ENCODE peak calls at places on chromosomes 2 and 18, in ten cellular contexts. One of them, this sample, is unnamed.

GRCh38 chr18:44816028-44816427 is 135.3 kb downstream of the SETBP1 start:
- DNase-seq in uterus: no peak
- DNase-seq in K562: no peak
- DNase-seq in HL-60: no peak
- DNase-seq in AG10803: no peak
- DNase-seq in foreskin fibroblast: no peak
- DNase-seq in upper lobe of right lung: no peak
- DNase-seq in pancreas: no peak
- DNase-seq in lower leg skin: no peak
- DNase-seq in ovary: no peak
- DNase-seq in this sample: no peak

GRCh38 chr18:35624140-35624539 is 42.6 kb downstream of the GALNT1 start:
- DNase-seq in HL-60: no peak
- DNase-seq in ovary: no peak
- DNase-seq in upper lobe of right lung: no peak
- DNase-seq in K562: no peak
- DNase-seq in uterus: no peak
- DNase-seq in foreskin fibroblast: no peak
- DNase-seq in pancreas: no peak
- DNase-seq in AG10803: no peak
- DNase-seq in lower leg skin: no peak
- DNase-seq in this sample: no peak

GRCh38 chr2:203489531-203489930 is 45.6 kb downstream of the RAPH1 start:
- DNase-seq in foreskin fibroblast: no peak
- DNase-seq in HL-60: no peak
- DNase-seq in uterus: no peak
- DNase-seq in ovary: no peak
- DNase-seq in pancreas: no peak
- DNase-seq in K562: no peak
- DNase-seq in upper lobe of right lung: no peak
- DNase-seq in lower leg skin: no peak
- DNase-seq in AG10803: no peak
- DNase-seq in this sample: no peak

GRCh38 chr18:76491801-76492668 is 3.0 kb downstream of the ZNF516 start:
- DNase-seq in foreskin fibroblast: peak
- DNase-seq in lower leg skin: peak
- DNase-seq in ovary: no peak
- DNase-seq in K562: no peak
- DNase-seq in upper lobe of right lung: peak
- DNase-seq in HL-60: no peak
- DNase-seq in AG10803: no peak
- DNase-seq in pancreas: peak
- DNase-seq in uterus: peak
- DNase-seq in this sample: peak

GRCh38 chr2:48860391-48860790 is 104.9 kb upstream of the LHCGR start:
- DNase-seq in ovary: no peak
- DNase-seq in HL-60: no peak
- DNase-seq in upper lobe of right lung: no peak
- DNase-seq in lower leg skin: no peak
- DNase-seq in AG10803: no peak
- DNase-seq in foreskin fibroblast: no peak
- DNase-seq in pancreas: no peak
- DNase-seq in K562: no peak
- DNase-seq in uterus: no peak
- DNase-seq in this sample: peak

GRCh38 chr2:132595186-132595585 is 74.8 kb downstream of the LYPD1 start:
- DNase-seq in HL-60: no peak
- DNase-seq in pancreas: no peak
- DNase-seq in upper lobe of right lung: no peak
- DNase-seq in uterus: no peak
- DNase-seq in lower leg skin: no peak
- DNase-seq in ovary: no peak
- DNase-seq in K562: no peak
- DNase-seq in AG10803: no peak
- DNase-seq in foreskin fibroblast: no peak
- DNase-seq in this sample: no peak

GRCh38 chr18:79454034-79454735 is 58.5 kb downstream of the NFATC1 start:
- DNase-seq in upper lobe of right lung: no peak
- DNase-seq in ovary: no peak
- DNase-seq in K562: no peak
- DNase-seq in foreskin fibroblast: peak
- DNase-seq in lower leg skin: no peak
- DNase-seq in uterus: peak
- DNase-seq in HL-60: no peak
- DNase-seq in pancreas: no peak
- DNase-seq in AG10803: peak
- DNase-seq in this sample: no peak

GRCh38 chr2:26292646-26293045 is 47.9 kb downstream of the HADHB start:
- DNase-seq in foreskin fibroblast: peak
- DNase-seq in upper lobe of right lung: no peak
- DNase-seq in lower leg skin: no peak
- DNase-seq in AG10803: no peak
- DNase-seq in K562: no peak
- DNase-seq in ovary: no peak
- DNase-seq in pancreas: no peak
- DNase-seq in HL-60: no peak
- DNase-seq in uterus: peak
- DNase-seq in this sample: no peak

GRCh38 chr2:160390544-160391258 is 102.9 kb downstream of the RBMS1 start:
- DNase-seq in ovary: no peak
- DNase-seq in upper lobe of right lung: no peak
- DNase-seq in foreskin fibroblast: peak
- DNase-seq in uterus: no peak
- DNase-seq in pancreas: no peak
- DNase-seq in AG10803: peak
- DNase-seq in lower leg skin: no peak
- DNase-seq in HL-60: no peak
- DNase-seq in K562: no peak
- DNase-seq in this sample: no peak

GRCh38 chr2:239321596-239322413 is 79.0 kb downstream of the HDAC4 start:
- DNase-seq in K562: no peak
- DNase-seq in AG10803: no peak
- DNase-seq in foreskin fibroblast: no peak
- DNase-seq in ovary: no peak
- DNase-seq in lower leg skin: peak
- DNase-seq in pancreas: no peak
- DNase-seq in upper lobe of right lung: no peak
- DNase-seq in uterus: peak
- DNase-seq in HL-60: no peak
- DNase-seq in this sample: peak

GRCh38 chr18:23998811-23999210 is 15.7 kb upstream of the TTC39C start:
- DNase-seq in K562: no peak
- DNase-seq in uterus: no peak
- DNase-seq in HL-60: no peak
- DNase-seq in AG10803: no peak
- DNase-seq in foreskin fibroblast: peak
- DNase-seq in pancreas: no peak
- DNase-seq in upper lobe of right lung: no peak
- DNase-seq in lower leg skin: no peak
- DNase-seq in ovary: no peak
- DNase-seq in this sample: no peak

GRCh38 chr2:227510620-227510958 is 38.6 kb downstream of the AGFG1 start:
- DNase-seq in uterus: no peak
- DNase-seq in ovary: no peak
- DNase-seq in foreskin fibroblast: no peak
- DNase-seq in pancreas: no peak
- DNase-seq in lower leg skin: no peak
- DNase-seq in HL-60: no peak
- DNase-seq in upper lobe of right lung: no peak
- DNase-seq in AG10803: no peak
- DNase-seq in K562: no peak
- DNase-seq in this sample: no peak

GRCh38 chr18:23629444-23629946 is 33.2 kb downstream of the ANKRD29 start:
- DNase-seq in upper lobe of right lung: peak
- DNase-seq in foreskin fibroblast: no peak
- DNase-seq in K562: no peak
- DNase-seq in uterus: no peak
- DNase-seq in pancreas: no peak
- DNase-seq in ovary: no peak
- DNase-seq in HL-60: no peak
- DNase-seq in AG10803: no peak
- DNase-seq in lower leg skin: no peak
- DNase-seq in this sample: no peak

GRCh38 chr2:178193496-178193822 is 853 bp upstream of the OSBPL6 start:
- DNase-seq in uterus: no peak
- DNase-seq in AG10803: no peak
- DNase-seq in HL-60: no peak
- DNase-seq in K562: peak
- DNase-seq in pancreas: no peak
- DNase-seq in lower leg skin: no peak
- DNase-seq in foreskin fibroblast: no peak
- DNase-seq in ovary: no peak
- DNase-seq in upper lobe of right lung: no peak
- DNase-seq in this sample: no peak

GRCh38 chr2:178193823-178194599 is at the start of gene OSBPL6:
- DNase-seq in lower leg skin: peak
- DNase-seq in pancreas: peak
- DNase-seq in AG10803: peak
- DNase-seq in K562: peak
- DNase-seq in HL-60: peak
- DNase-seq in upper lobe of right lung: peak
- DNase-seq in foreskin fibroblast: peak
- DNase-seq in uterus: peak
- DNase-seq in ovary: peak
- DNase-seq in this sample: peak

GRCh38 chr2:178195390-178196166 is 1.3 kb downstream of the OSBPL6 start:
- DNase-seq in K562: no peak
- DNase-seq in upper lobe of right lung: no peak
- DNase-seq in foreskin fibroblast: no peak
- DNase-seq in uterus: no peak
- DNase-seq in ovary: no peak
- DNase-seq in AG10803: no peak
- DNase-seq in lower leg skin: no peak
- DNase-seq in pancreas: no peak
- DNase-seq in HL-60: no peak
- DNase-seq in this sample: peak

GRCh38 chr2:178197791-178198190 is 3.5 kb downstream of the OSBPL6 start:
- DNase-seq in foreskin fibroblast: no peak
- DNase-seq in upper lobe of right lung: no peak
- DNase-seq in HL-60: no peak
- DNase-seq in pancreas: no peak
- DNase-seq in K562: no peak
- DNase-seq in lower leg skin: no peak
- DNase-seq in uterus: no peak
- DNase-seq in AG10803: no peak
- DNase-seq in ovary: no peak
- DNase-seq in this sample: peak

GRCh38 chr2:178194600-178195389 is 483 bp downstream of the OSBPL6 start:
- DNase-seq in HL-60: no peak
- DNase-seq in upper lobe of right lung: peak
- DNase-seq in lower leg skin: peak
- DNase-seq in ovary: peak
- DNase-seq in K562: no peak
- DNase-seq in foreskin fibroblast: peak
- DNase-seq in AG10803: peak
- DNase-seq in pancreas: peak
- DNase-seq in uterus: peak
- DNase-seq in this sample: peak
- TF ChIP-seq CTCF in HL-60: no peak
- TF ChIP-seq CTCF in upper lobe of right lung: peak
- TF ChIP-seq CTCF in lower leg skin: no peak
- TF ChIP-seq CTCF in ovary: no peak
- TF ChIP-seq CTCF in K562: no peak
- TF ChIP-seq CTCF in foreskin fibroblast: no peak
- TF ChIP-seq CTCF in AG10803: no peak
- TF ChIP-seq CTCF in pancreas: no peak
- TF ChIP-seq CTCF in uterus: no peak
- TF ChIP-seq CTCF in this sample: no peak

DNA sequence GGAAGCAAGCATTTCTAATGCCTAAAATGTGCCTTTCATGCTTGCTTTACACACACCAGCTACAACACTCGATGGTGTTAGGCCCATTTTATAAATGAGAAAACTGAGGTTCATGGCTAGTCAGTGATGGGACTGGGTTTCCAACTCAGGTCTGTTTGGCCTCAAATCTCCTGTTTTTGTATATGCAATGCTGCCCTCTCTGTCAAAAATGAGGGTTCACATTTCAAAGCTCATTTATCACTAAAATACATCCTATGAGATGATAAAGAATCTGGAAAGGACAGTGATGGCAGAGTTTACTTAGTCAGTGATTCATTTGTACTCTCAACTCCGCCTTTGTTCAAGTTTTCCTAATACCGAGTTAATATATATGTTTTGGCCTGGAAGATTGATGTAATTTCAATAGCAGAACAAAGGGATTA is 92.3 kb downstream of the KCTD1 start:
- DNase-seq in uterus: no peak
- DNase-seq in AG10803: no peak
- DNase-seq in HL-60: no peak
- DNase-seq in upper lobe of right lung: no peak
- DNase-seq in ovary: no peak
- DNase-seq in foreskin fibroblast: peak
- DNase-seq in K562: no peak
- DNase-seq in lower leg skin: no peak
- DNase-seq in pancreas: no peak
- DNase-seq in this sample: no peak
- TF ChIP-seq CTCF in uterus: no peak
- TF ChIP-seq CTCF in AG10803: no peak
- TF ChIP-seq CTCF in HL-60: no peak
- TF ChIP-seq CTCF in upper lobe of right lung: no peak
- TF ChIP-seq CTCF in ovary: no peak
- TF ChIP-seq CTCF in foreskin fibroblast: no peak
- TF ChIP-seq CTCF in K562: peak
- TF ChIP-seq CTCF in lower leg skin: no peak
- TF ChIP-seq CTCF in pancreas: no peak
- TF ChIP-seq CTCF in this sample: peak

GRCh38 chr2:196808281-196808680 is 874 bp downstream of the C2orf66 start:
- DNase-seq in uterus: no peak
- DNase-seq in HL-60: no peak
- DNase-seq in AG10803: no peak
- DNase-seq in upper lobe of right lung: no peak
- DNase-seq in foreskin fibroblast: no peak
- DNase-seq in pancreas: no peak
- DNase-seq in ovary: no peak
- DNase-seq in K562: no peak
- DNase-seq in lower leg skin: no peak
- DNase-seq in this sample: no peak
- TF ChIP-seq CTCF in uterus: no peak
- TF ChIP-seq CTCF in HL-60: no peak
- TF ChIP-seq CTCF in AG10803: no peak
- TF ChIP-seq CTCF in upper lobe of right lung: no peak
- TF ChIP-seq CTCF in foreskin fibroblast: no peak
- TF ChIP-seq CTCF in pancreas: no peak
- TF ChIP-seq CTCF in ovary: no peak
- TF ChIP-seq CTCF in K562: peak
- TF ChIP-seq CTCF in lower leg skin: no peak
- TF ChIP-seq CTCF in this sample: no peak

DNA sequence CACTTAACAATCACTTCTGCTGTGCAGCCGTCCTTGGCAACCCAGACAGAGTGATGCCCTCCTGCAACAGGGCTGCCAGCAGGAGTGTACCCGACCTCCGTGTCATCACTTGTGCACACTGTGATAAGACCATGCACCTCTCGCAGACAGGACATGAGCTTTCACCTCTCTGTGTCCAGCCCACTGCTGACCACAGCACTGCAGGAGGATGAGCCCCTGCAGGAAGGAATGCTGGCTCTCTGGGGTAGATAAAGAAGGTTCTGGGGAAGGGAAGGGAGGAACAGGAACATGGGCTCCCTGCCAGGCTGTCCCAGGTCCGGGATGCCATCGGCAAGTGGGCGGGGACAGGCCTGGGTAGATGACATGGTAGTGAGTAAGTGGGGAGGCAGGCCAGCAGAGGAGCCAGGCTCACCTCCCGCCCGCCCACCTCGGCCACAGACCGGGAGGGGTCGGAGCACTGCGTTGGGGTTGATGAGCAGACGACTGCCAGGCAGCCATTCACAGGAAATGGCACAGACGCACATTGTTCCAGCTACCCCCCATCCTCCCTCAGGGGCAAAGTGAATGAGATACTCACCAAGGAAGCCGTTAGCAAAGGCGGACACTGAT is 18.6 kb upstream of the COL6A3 start:
- DNase-seq in uterus: no peak
- DNase-seq in HL-60: no peak
- DNase-seq in foreskin fibroblast: peak
- DNase-seq in lower leg skin: no peak
- DNase-seq in AG10803: peak
- DNase-seq in ovary: no peak
- DNase-seq in upper lobe of right lung: no peak
- DNase-seq in K562: no peak
- DNase-seq in pancreas: no peak
- DNase-seq in this sample: no peak
- TF ChIP-seq CTCF in uterus: no peak
- TF ChIP-seq CTCF in HL-60: no peak
- TF ChIP-seq CTCF in foreskin fibroblast: peak
- TF ChIP-seq CTCF in lower leg skin: no peak
- TF ChIP-seq CTCF in AG10803: peak
- TF ChIP-seq CTCF in ovary: no peak
- TF ChIP-seq CTCF in upper lobe of right lung: no peak
- TF ChIP-seq CTCF in K562: no peak
- TF ChIP-seq CTCF in pancreas: no peak
- TF ChIP-seq CTCF in this sample: no peak

This sample was measured in A673.